ENCODE peak calls at places on chromosomes 2 and 18, in four cellular contexts. N is body of pancreas, H is epithelial cell of proximal tubule, Y is fibroblast of mammary gland. A is an unnamed sample.

GRCh38 chr18:59143441-59143840 is 3.8 kb downstream of the SEC11C start:
- DNase-seq in Y (peak; percentile 6), N (no peak), H (no peak), A (no peak)

GRCh38 chr2:232113821-232114220 is 152.3 kb downstream of the DIS3L2 start:
- DNase-seq in N (no peak), H (no peak), Y (no peak), A (no peak)

GRCh38 chr2:230441188-230441897 is 25.3 kb downstream of the SP100 start:
- DNase-seq in Y (peak; percentile 57), H (no peak), N (peak; percentile 21), A (no peak)

GRCh38 chr2:127217470-127218325 is 2.4 kb downstream of the CYP27C1 start:
- DNase-seq in H (no peak), Y (no peak), N (no peak), A (no peak)

GRCh38 chr2:55224761-55225261 is 7.3 kb downstream of the CLHC1 start:
- DNase-seq in Y (peak; percentile 44), N (peak; percentile 23), H (no peak), A (no peak)

GRCh38 chr2:2890246-2890645 is 487.4 kb downstream of the EIPR1 start:
- DNase-seq in Y (no peak), H (no peak), N (no peak), A (no peak)

GRCh38 chr2:191696001-191696400 is 18.1 kb downstream of the NABP1 start:
- DNase-seq in H (peak; percentile 91), Y (peak; percentile 98), N (peak; percentile 39), A (no peak)

GRCh38 chr2:151808258-151809072 is 19.8 kb downstream of the ARL5A start:
- DNase-seq in Y (peak; percentile 47), H (no peak), N (no peak), A (no peak)

GRCh38 chr2:31318360-31319336 is 84.7 kb downstream of the EHD3 start:
- DNase-seq in N (no peak), H (no peak), Y (peak; percentile 74), A (no peak)

GRCh38 chr18:293557-293956 is 25.7 kb upstream of the THOC1 start:
- DNase-seq in Y (peak; percentile 52), H (no peak), N (no peak), A (no peak)

GRCh38 chr2:154686162-154686561 is 12.3 kb upstream of the KCNJ3 start:
- DNase-seq in H (no peak), N (no peak), Y (no peak), A (no peak)

GRCh38 chr2:200308001-200308400 is 1.5 kb downstream of the SPATS2L start:
- DNase-seq in N (no peak), H (no peak), Y (peak; percentile 53), A (no peak)

GRCh38 chr2:19255481-19255880 is 102.9 kb downstream of the OSR1 start:
- DNase-seq in N (no peak), H (no peak), Y (no peak), A (no peak)

GRCh38 chr2:50763776-50764175 is 268.2 kb downstream of the NRXN1 start:
- DNase-seq in Y (no peak), H (no peak), N (no peak), A (no peak)

GRCh38 chr2:227370791-227371312 is 8.3 kb downstream of the TM4SF20 start:
- DNase-seq in H (no peak), N (peak; percentile 9), Y (peak; percentile 95), A (peak; percentile 12)

GRCh38 chr2:24164416-24164973 is 10.4 kb upstream of the FAM228A start:
- DNase-seq in N (peak; percentile 76), H (no peak), Y (peak; percentile 36), A (no peak)

GRCh38 chr2:158967114-158967730 is 1.2 kb upstream of the TANC1 start:
- DNase-seq in H (no peak), Y (no peak), N (peak; percentile 19), A (no peak)

GRCh38 chr2:231781798-231782726 is 980 bp upstream of the PDE6D start:
- DNase-seq in N (peak; percentile 18), Y (peak; percentile 57), H (no peak), A (peak; percentile 32)

GRCh38 chr2:217853301-217853881 is 149.4 kb downstream of the TNS1 start:
- DNase-seq in N (no peak), H (no peak), Y (peak; percentile 79), A (no peak)

GRCh38 chr2:181264016-181264415 is 193.2 kb upstream of the ITGA4 start:
- DNase-seq in Y (no peak), N (no peak), H (no peak), A (no peak)

GRCh38 chr2:232276084-232276738 is 102.3 kb upstream of the ALPP start:
- DNase-seq in Y (no peak), N (no peak), H (no peak), A (no peak)

GRCh38 chr2:44464437-44464836 is 102.7 kb downstream of the CAMKMT start:
- DNase-seq in H (no peak), N (no peak), Y (no peak), A (no peak)

GRCh38 chr2:172372436-172372835 is 55.0 kb upstream of the ITGA6 start:
- DNase-seq in N (no peak), H (no peak), Y (no peak), A (no peak)

GRCh38 chr2:38900726-38901125 is 11.1 kb downstream of the ARHGEF33 start:
- DNase-seq in H (no peak), N (no peak), Y (no peak), A (no peak)

GRCh38 chr2:178152033-178152432 is 39.8 kb downstream of the RBM45 start:
- DNase-seq in N (peak; percentile 15), H (no peak), Y (no peak), A (no peak)

GRCh38 chr2:238119756-238120462 is 18.6 kb upstream of the KLHL30 start:
- DNase-seq in N (peak; percentile 36), Y (no peak), H (no peak), A (no peak)

GRCh38 chr2:46014911-46015654 is 282.1 kb upstream of the EPAS1 start:
- DNase-seq in H (no peak), N (no peak), Y (peak; percentile 22), A (no peak)

GRCh38 chr2:203808041-203808750 is 59.4 kb upstream of the CTLA4 start:
- DNase-seq in Y (peak; percentile 92), N (no peak), H (no peak), A (no peak)

GRCh38 chr2:172427256-172427989 is at the start of gene ITGA6:
- DNase-seq in Y (no peak), N (peak; percentile 93), H (no peak), A (peak; percentile 80)

GRCh38 chr2:82282111-82282882 is 1977.7 kb upstream of the LRRTM1 start:
- DNase-seq in N (no peak), H (no peak), Y (no peak), A (no peak)

GRCh38 chr2:17101596-17101995 is 416.6 kb downstream of the RAD51AP2 start:
- DNase-seq in H (no peak), N (no peak), Y (peak; percentile 28), A (no peak)

GRCh38 chr2:114442545-114442944 is at the start of gene DPP10:
- DNase-seq in H (no peak), Y (peak; percentile 0), N (peak; percentile 20), A (no peak)

GRCh38 chr2:1756456-1756855 is 12.1 kb upstream of the PXDN start:
- DNase-seq in Y (no peak), H (no peak), N (no peak), A (no peak)

GRCh38 chr18:61286867-61287266 is 46.4 kb upstream of the CDH20 start:
- DNase-seq in H (no peak), N (no peak), Y (no peak), A (no peak)

GRCh38 chr2:21757805-21758204 is 634.0 kb downstream of the TDRD15 start:
- DNase-seq in H (no peak), Y (no peak), N (no peak), A (no peak)

GRCh38 chr2:121911036-121911435 is 155.6 kb downstream of the TSN start:
- DNase-seq in H (no peak), Y (no peak), N (no peak), A (no peak)

GRCh38 chr2:74845217-74845751 is 11.4 kb downstream of the HK2 start:
- DNase-seq in N (peak; percentile 89), H (peak; percentile 75), Y (peak; percentile 94), A (no peak)

GRCh38 chr2:157737636-157738035 is 109.0 kb upstream of the ACVR1C start:
- DNase-seq in N (no peak), Y (no peak), H (no peak), A (no peak)
- H3K4me3 ChIP-seq in N (no peak overlapping the region), Y (no peak overlapping the region), H (no peak overlapping the region), A (no peak overlapping the region)

DNA sequence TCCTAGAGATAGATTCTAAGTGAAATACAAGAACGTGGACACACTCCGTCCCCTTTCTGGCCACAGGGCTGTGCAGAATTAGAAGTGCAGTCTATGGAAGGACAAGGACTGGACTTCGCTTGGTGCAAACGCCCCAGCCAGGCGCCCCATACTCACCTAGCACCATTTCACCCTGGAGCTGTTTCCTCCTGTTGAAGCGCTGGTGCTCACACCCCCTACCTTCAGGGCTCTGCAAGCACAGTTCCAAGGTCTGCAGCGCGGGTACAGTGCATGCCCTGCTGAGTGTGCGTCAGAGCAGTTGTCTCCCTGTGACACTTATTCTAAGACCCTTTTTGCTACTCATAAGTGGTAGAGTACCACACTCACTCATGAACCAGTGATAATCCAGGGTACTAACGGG is 3.0 kb downstream of the HPCAL1 start:
- DNase-seq in N (peak; percentile 72), Y (no peak), H (no peak), A (no peak)
- TF ChIP-seq CTCF in N (peak; percentile 20), Y (peak; percentile 12), H (peak; percentile 59), A (no peak)

GRCh38 chr18:9403795-9404564 is 69.4 kb downstream of the TWSG1 start:
- DNase-seq in H (no peak), N (no peak), Y (peak; percentile 19), A (no peak)
- H3K4me3 ChIP-seq in H (no peak overlapping the region), N (no peak overlapping the region), Y (no peak overlapping the region), A (no peak overlapping the region)

GRCh38 chr18:58124475-58124874 is 80.4 kb downstream of the NEDD4L start:
- DNase-seq in Y (no peak), H (no peak), N (no peak), A (no peak)

GRCh38 chr18:58128286-58129018 is 84.4 kb downstream of the NEDD4L start:
- DNase-seq in N (peak; percentile 64), Y (no peak), H (peak; percentile 96), A (no peak)

GRCh38 chr18:58129019-58129374 is 85.0 kb downstream of the NEDD4L start:
- DNase-seq in H (no peak), N (peak; percentile 70), Y (no peak), A (no peak)

GRCh38 chr18:58125756-58126155 is 81.7 kb downstream of the NEDD4L start:
- DNase-seq in Y (no peak), N (no peak), H (no peak), A (no peak)

DNA sequence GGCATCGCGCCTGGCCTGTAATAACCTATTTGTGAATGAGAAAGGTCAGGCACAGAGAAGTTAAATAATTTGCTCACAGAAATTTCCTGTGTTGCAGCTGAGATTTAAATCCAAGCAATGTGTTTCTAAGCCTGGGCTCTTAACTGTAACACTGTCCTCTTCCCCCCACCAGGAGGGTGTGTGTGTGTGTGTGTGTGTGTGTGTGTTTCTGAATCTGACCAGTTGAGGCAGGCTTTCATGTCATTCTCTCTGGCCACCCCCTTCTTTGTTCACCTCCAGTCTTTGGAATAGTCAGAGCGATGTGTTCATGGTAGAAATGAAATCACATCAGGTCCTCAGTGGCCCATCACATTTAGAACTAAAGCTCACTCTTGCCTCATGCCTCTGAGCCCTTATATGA is 81.2 kb downstream of the NEDD4L start:
- DNase-seq in N (no peak), Y (peak; percentile 6), H (no peak), A (no peak)
- TF ChIP-seq CTCF in N (no peak), Y (no peak), H (peak; percentile 25), A (no peak)